ENCODE peak calls at places on chromosomes 16 and 17, in seven cellular contexts. K, E, D, Y, P, M and I are unnamed samples.

GRCh38 chr16:81940781-81941560 is 70.3 kb downstream of the SDR42E1 start:
- DNase-seq in E (peak; percentile 69), D (peak; percentile 49), M (peak; percentile 64), Y (no peak), K (no peak), P (no peak), I (peak; percentile 34)

GRCh38 chr17:48961516-48962233 is 6.7 kb downstream of the GIP start:
- DNase-seq in P (no peak), K (no peak), Y (no peak), E (peak; percentile 78), M (peak; percentile 63), D (peak; percentile 67), I (no peak)

GRCh38 chr17:47953945-47954344 is 3.7 kb downstream of the PRR15L start:
- DNase-seq in Y (no peak), K (no peak), M (no peak), D (no peak), P (no peak), E (no peak), I (no peak)

GRCh38 chr17:73401911-73402310 is 90.1 kb upstream of the CDC42EP4 start:
- DNase-seq in K (no peak), P (no peak), M (peak; percentile 7), E (peak; percentile 37), Y (peak; percentile 59), D (peak; percentile 90), I (no peak)

GRCh38 chr17:57484081-57484666 is 227.9 kb downstream of the MSI2 start:
- DNase-seq in D (no peak), P (no peak), E (peak; percentile 28), K (no peak), M (peak; percentile 43), Y (no peak), I (no peak)

GRCh38 chr17:66767164-66767933 is 67.6 kb upstream of the CACNG5 start:
- DNase-seq in E (no peak), M (no peak), K (no peak), P (no peak), Y (no peak), D (peak; percentile 33), I (no peak)

GRCh38 chr17:49579522-49579921 is 3.9 kb downstream of the NXPH3 start:
- DNase-seq in K (no peak), M (no peak), D (no peak), P (no peak), E (no peak), Y (no peak), I (no peak)

GRCh38 chr17:40886090-40886489 is 1.0 kb upstream of the KRT20 start:
- DNase-seq in M (peak; percentile 67), E (peak; percentile 41), K (no peak), Y (no peak), P (no peak), D (no peak), I (no peak)

GRCh38 chr16:79077391-79077790 is 523.1 kb downstream of the MAF start:
- DNase-seq in Y (no peak), E (no peak), M (no peak), P (no peak), K (no peak), D (no peak), I (no peak)

GRCh38 chr17:75970011-75970523 is 8.9 kb downstream of the ACOX1 start:
- DNase-seq in M (peak; percentile 15), K (no peak), P (no peak), E (no peak), Y (no peak), D (no peak), I (no peak)

GRCh38 chr17:57372156-57372555 is 115.8 kb downstream of the MSI2 start:
- DNase-seq in Y (no peak), P (no peak), M (peak; percentile 66), E (peak; percentile 64), K (no peak), D (no peak), I (no peak)

GRCh38 chr16:29899516-29900101 is at the start of gene SEZ6L2:
- DNase-seq in Y (peak; percentile 84), M (peak; percentile 86), K (peak; percentile 86), E (peak; percentile 95), P (no peak), D (peak; percentile 91), I (peak; percentile 91)

GRCh38 chr17:44113868-44114840 is 9.3 kb downstream of the HDAC5 start:
- DNase-seq in E (no peak), M (no peak), K (no peak), P (no peak), Y (no peak), D (no peak), I (no peak)

GRCh38 chr17:77651983-77652382 is 306.5 kb upstream of the TNRC6C start:
- DNase-seq in K (no peak), M (no peak), Y (no peak), E (no peak), P (no peak), D (no peak), I (no peak)

GRCh38 chr17:60154616-60155426 is 5.0 kb downstream of the CA4 start:
- DNase-seq in K (no peak), M (peak; percentile 68), P (no peak), E (peak; percentile 83), Y (no peak), D (no peak), I (no peak)

GRCh38 chr16:85333744-85334640 is 221.7 kb upstream of the CIBAR2 start:
- DNase-seq in E (no peak), P (no peak), M (no peak), D (peak; percentile 35), Y (no peak), K (no peak), I (no peak)

GRCh38 chr16:19419691-19420060 is 2.0 kb downstream of the TMC5 start:
- DNase-seq in K (no peak), P (no peak), E (peak; percentile 86), M (peak; percentile 4), Y (no peak), D (no peak), I (no peak)

GRCh38 chr17:2347805-2348685 is 10.7 kb downstream of the SGSM2 start:
- DNase-seq in K (peak; percentile 54), D (peak; percentile 95), Y (no peak), P (no peak), E (peak; percentile 53), M (peak; percentile 91), I (peak; percentile 64)

GRCh38 chr16:52068447-52069074 is 478.4 kb downstream of the TOX3 start:
- DNase-seq in P (no peak), E (peak; percentile 34), M (peak; percentile 10), K (peak; percentile 41), Y (no peak), D (peak; percentile 77), I (peak; percentile 15)

GRCh38 chr16:13923703-13924298 is 3.8 kb downstream of the ERCC4 start:
- DNase-seq in Y (no peak), M (peak; percentile 67), P (no peak), D (peak; percentile 70), E (peak; percentile 56), K (no peak), I (peak; percentile 73)

GRCh38 chr16:10740845-10741208 is 2.8 kb upstream of the NUBP1 start:
- DNase-seq in P (no peak), D (peak; percentile 65), K (no peak), Y (no peak), M (no peak), E (peak; percentile 69), I (no peak)

GRCh38 chr16:88289549-88290344 is 93.0 kb upstream of the ZNF469 start:
- DNase-seq in M (no peak), P (no peak), D (no peak), E (no peak), K (no peak), Y (peak; percentile 13), I (no peak)

GRCh38 chr16:21950782-21951521 is 2.2 kb upstream of the UQCRC2 start:
- DNase-seq in D (peak; percentile 24), E (peak; percentile 43), P (no peak), M (peak; percentile 37), K (no peak), Y (peak; percentile 38), I (peak; percentile 7)

GRCh38 chr17:68514809-68515208 is 2.6 kb downstream of the PRKAR1A start:
- DNase-seq in M (peak; percentile 63), D (peak; percentile 51), K (no peak), Y (no peak), P (no peak), E (no peak), I (no peak)

GRCh38 chr16:47136101-47136820 is 7.5 kb downstream of the NETO2 start:
- DNase-seq in M (peak; percentile 45), D (no peak), K (no peak), P (no peak), Y (no peak), E (peak; percentile 80), I (no peak)

GRCh38 chr17:77526728-77527355 is 386.1 kb downstream of the SEC14L1 start:
- DNase-seq in P (no peak), D (no peak), Y (peak; percentile 1), K (no peak), M (no peak), E (peak; percentile 28), I (peak; percentile 96)

GRCh38 chr16:3113765-3114479 is 1.5 kb downstream of the ZNF205 start:
- DNase-seq in E (peak; percentile 73), D (no peak), K (no peak), P (no peak), Y (no peak), M (peak; percentile 56), I (no peak)

GRCh38 chr17:77677637-77678036 is 280.9 kb upstream of the TNRC6C start:
- DNase-seq in E (no peak), Y (no peak), M (no peak), K (no peak), P (no peak), D (no peak), I (no peak)

GRCh38 chr17:4573682-4574081 is 10.6 kb upstream of the SMTNL2 start:
- DNase-seq in D (no peak), Y (peak; percentile 43), E (peak; percentile 63), K (no peak), M (no peak), P (no peak), I (no peak)

GRCh38 chr16:26665166-26665939 is 401.4 kb upstream of the C16orf82 start:
- DNase-seq in Y (no peak), P (no peak), M (no peak), D (peak; percentile 67), K (no peak), E (no peak), I (no peak)

GRCh38 chr16:6482861-6483530 is 849.6 kb upstream of the RBFOX1 start:
- DNase-seq in K (no peak), P (no peak), Y (no peak), D (peak; percentile 11), E (no peak), M (no peak), I (no peak)

GRCh38 chr16:66512589-66513404 is 37.1 kb downstream of the TK2 start:
- DNase-seq in E (peak; percentile 70), P (no peak), Y (no peak), D (no peak), K (no peak), M (no peak), I (no peak)

GRCh38 chr16:84826558-84826941 is 6.8 kb downstream of the CRISPLD2 start:
- DNase-seq in M (peak; percentile 72), Y (no peak), P (no peak), D (peak; percentile 78), E (no peak), K (peak; percentile 57), I (no peak)